ENCODE peak calls at places on chromosomes 6 and 20, in seven cellular contexts. K, C, I, X, J, O and Q are unnamed samples.

GRCh38 chr6:89952696-89953095 is 58.4 kb downstream of the GJA10 start:
- DNase-seq in X (no peak), C (no peak), K (peak; percentile 75), J (no peak), O (no peak), I (no peak), Q (no peak)

GRCh38 chr20:61301995-61302525 is 50.0 kb downstream of the CDH4 start:
- DNase-seq in K (no peak), I (no peak), J (no peak), X (no peak), C (no peak), O (no peak), Q (no peak)

GRCh38 chr6:77089776-77090175 is 373.5 kb downstream of the HTR1B start:
- DNase-seq in I (no peak), J (no peak), X (no peak), O (no peak), C (no peak), K (peak; percentile 13), Q (no peak)

GRCh38 chr6:168180548-168181011 is 101.6 kb upstream of the FRMD1 start:
- DNase-seq in X (no peak), K (no peak), O (no peak), C (peak; percentile 68), J (no peak), I (peak; percentile 48), Q (peak; percentile 7)

GRCh38 chr6:80969439-80969838 is 783.0 kb downstream of the TENT5A start:
- DNase-seq in C (no peak), K (peak; percentile 19), O (no peak), J (peak; percentile 12), X (no peak), I (no peak), Q (no peak)

GRCh38 chr6:104956663-104957294 is at the start of gene LIN28B:
- DNase-seq in C (no peak), K (no peak), I (no peak), J (no peak), X (no peak), O (peak; percentile 43), Q (no peak)

GRCh38 chr6:154806804-154807203 is 73.6 kb downstream of the SCAF8 start:
- DNase-seq in K (peak; percentile 34), X (no peak), O (no peak), J (no peak), C (no peak), I (no peak), Q (no peak)

GRCh38 chr6:148890091-148890490 is 143.3 kb downstream of the UST start:
- DNase-seq in K (no peak), X (no peak), I (no peak), J (no peak), C (no peak), O (no peak), Q (no peak)

GRCh38 chr20:46592580-46593362 is 42.3 kb upstream of the OCSTAMP start:
- DNase-seq in O (peak; percentile 36), J (peak; percentile 19), K (no peak), C (no peak), I (no peak), X (no peak), Q (no peak)

GRCh38 chr6:150685860-150686259 is 86.2 kb downstream of the PLEKHG1 start:
- DNase-seq in C (no peak), O (peak; percentile 23), J (peak; percentile 39), X (no peak), I (no peak), K (peak; percentile 1), Q (peak; percentile 84)

GRCh38 chr6:43768983-43769525 is 957 bp upstream of the VEGFA start:
- DNase-seq in C (no peak), X (no peak), I (peak; percentile 80), J (no peak), O (no peak), K (peak; percentile 91), Q (peak; percentile 64)

GRCh38 chr6:125310994-125311649 is 9.4 kb upstream of the HDDC2 start:
- DNase-seq in I (no peak), O (peak; percentile 68), J (peak; percentile 55), X (no peak), K (peak; percentile 64), C (no peak), Q (peak; percentile 33)

GRCh38 chr6:163900570-163900969 is 486.1 kb downstream of the QKI start:
- DNase-seq in K (peak; percentile 33), X (no peak), O (no peak), C (no peak), I (no peak), J (no peak), Q (no peak)

GRCh38 chr6:28207244-28208179 is 17.6 kb upstream of the ZSCAN9 start:
- DNase-seq in J (no peak), K (peak; percentile 34), X (no peak), C (no peak), O (no peak), I (no peak), Q (no peak)

GRCh38 chr6:159037746-159038290 is 7.0 kb downstream of the TAGAP start:
- DNase-seq in O (no peak), J (no peak), I (no peak), K (no peak), X (no peak), C (no peak), Q (no peak)

GRCh38 chr6:150391890-150392289 is 23.1 kb downstream of the IYD start:
- DNase-seq in K (no peak), J (no peak), X (peak; percentile 76), I (no peak), C (no peak), O (no peak), Q (no peak)

GRCh38 chr6:154509421-154510143 is 903 bp downstream of the CNKSR3 start:
- DNase-seq in O (peak; percentile 44), X (peak; percentile 61), K (no peak), I (peak; percentile 79), C (peak; percentile 37), J (no peak), Q (peak; percentile 51)

GRCh38 chr20:49989234-49990065 is 6.7 kb downstream of the SNAI1 start:
- DNase-seq in J (no peak), O (no peak), K (peak; percentile 87), I (peak; percentile 90), C (no peak), X (peak; percentile 56), Q (peak; percentile 79)

GRCh38 chr20:59938696-59939051 is 1.4 kb downstream of the PPP1R3D start:
- DNase-seq in X (no peak), C (no peak), O (no peak), K (peak; percentile 23), J (no peak), I (peak; percentile 75), Q (no peak)

GRCh38 chr6:132651062-132651461 is 7.9 kb downstream of the TAAR1 start:
- DNase-seq in O (no peak), K (no peak), X (no peak), I (no peak), J (no peak), C (no peak), Q (no peak)

GRCh38 chr6:45699663-45700062 is 316.0 kb downstream of the CLIC5 start:
- DNase-seq in X (no peak), J (no peak), C (no peak), K (no peak), O (no peak), I (no peak), Q (no peak)

GRCh38 chr6:119614138-119614537 is 264.6 kb upstream of the MAN1A1 start:
- DNase-seq in C (no peak), O (no peak), I (no peak), K (no peak), J (no peak), X (no peak), Q (no peak)

GRCh38 chr20:33667245-33668086 is 723 bp downstream of the ACTL10 start:
- DNase-seq in I (peak; percentile 86), C (peak; percentile 79), X (peak; percentile 81), J (no peak), K (peak; percentile 54), O (no peak), Q (no peak)
- TF ChIP-seq POLR2A in I (no peak), C (no peak), X (no peak), J (no peak), K (no peak), O (peak; percentile 26), Q (no peak)

GRCh38 chr20:51388756-51389542 is 153.6 kb downstream of the NFATC2 start:
- DNase-seq in K (no peak), C (no peak), J (no peak), X (no peak), O (no peak), I (no peak), Q (no peak)
- H3K27ac ChIP-seq in K (no peak overlapping the region), C (peak overlapping the region; percentile 47), J (no peak overlapping the region), X (peak overlapping the region; percentile 32), O (no peak overlapping the region), I (no peak overlapping the region), Q (no peak overlapping the region)

DNA sequence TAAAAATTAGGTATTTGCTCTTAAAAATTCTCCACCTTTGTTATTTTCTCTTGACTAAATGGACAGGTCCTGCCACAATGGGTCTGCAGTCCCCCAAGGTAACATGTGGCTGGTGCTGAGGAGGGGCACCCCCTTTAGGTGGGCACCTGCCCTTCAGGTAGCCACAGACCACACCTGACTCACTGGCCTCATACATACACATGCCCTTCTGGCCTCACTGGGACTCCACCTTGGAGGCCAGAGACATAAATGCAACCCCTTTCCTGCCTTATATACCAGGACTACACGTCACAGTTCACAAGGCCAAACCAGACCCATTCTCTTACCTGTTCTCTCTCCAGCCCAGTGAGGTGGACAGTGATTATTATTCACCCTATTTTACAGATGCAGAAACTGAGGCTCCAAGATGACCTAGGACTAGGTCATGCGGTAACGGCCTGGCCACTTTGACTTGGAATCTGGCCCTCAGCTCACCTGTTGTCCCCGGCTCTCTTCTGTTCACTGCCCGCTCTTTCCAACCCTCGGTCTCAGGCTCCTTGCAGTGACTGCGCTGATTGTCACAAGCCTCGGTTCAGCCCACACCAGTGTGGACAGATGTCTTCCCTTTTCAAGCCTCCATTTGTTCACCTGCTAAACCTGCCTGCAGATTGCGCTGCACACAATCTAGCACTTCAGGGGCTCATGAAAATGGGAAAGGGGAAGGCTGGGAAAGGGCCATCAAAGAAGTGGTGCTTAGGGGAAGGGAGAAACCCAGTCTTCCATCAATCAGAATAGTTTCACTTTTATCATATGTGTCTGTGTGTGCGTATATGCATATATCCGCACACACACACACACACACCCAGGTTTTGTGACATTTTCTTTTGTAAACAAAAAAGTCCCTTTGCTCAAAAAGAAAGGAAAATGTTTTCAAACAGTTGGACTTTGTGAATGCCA is 121.7 kb downstream of the BCAS1 start:
- DNase-seq in O (no peak), C (no peak), I (no peak), J (no peak), X (no peak), K (no peak), Q (no peak)
- H3K4me3 ChIP-seq in O (no peak overlapping the region), C (no peak overlapping the region), I (no peak overlapping the region), J (no peak overlapping the region), X (no peak overlapping the region), K (no peak overlapping the region), Q (no peak overlapping the region)

DNA sequence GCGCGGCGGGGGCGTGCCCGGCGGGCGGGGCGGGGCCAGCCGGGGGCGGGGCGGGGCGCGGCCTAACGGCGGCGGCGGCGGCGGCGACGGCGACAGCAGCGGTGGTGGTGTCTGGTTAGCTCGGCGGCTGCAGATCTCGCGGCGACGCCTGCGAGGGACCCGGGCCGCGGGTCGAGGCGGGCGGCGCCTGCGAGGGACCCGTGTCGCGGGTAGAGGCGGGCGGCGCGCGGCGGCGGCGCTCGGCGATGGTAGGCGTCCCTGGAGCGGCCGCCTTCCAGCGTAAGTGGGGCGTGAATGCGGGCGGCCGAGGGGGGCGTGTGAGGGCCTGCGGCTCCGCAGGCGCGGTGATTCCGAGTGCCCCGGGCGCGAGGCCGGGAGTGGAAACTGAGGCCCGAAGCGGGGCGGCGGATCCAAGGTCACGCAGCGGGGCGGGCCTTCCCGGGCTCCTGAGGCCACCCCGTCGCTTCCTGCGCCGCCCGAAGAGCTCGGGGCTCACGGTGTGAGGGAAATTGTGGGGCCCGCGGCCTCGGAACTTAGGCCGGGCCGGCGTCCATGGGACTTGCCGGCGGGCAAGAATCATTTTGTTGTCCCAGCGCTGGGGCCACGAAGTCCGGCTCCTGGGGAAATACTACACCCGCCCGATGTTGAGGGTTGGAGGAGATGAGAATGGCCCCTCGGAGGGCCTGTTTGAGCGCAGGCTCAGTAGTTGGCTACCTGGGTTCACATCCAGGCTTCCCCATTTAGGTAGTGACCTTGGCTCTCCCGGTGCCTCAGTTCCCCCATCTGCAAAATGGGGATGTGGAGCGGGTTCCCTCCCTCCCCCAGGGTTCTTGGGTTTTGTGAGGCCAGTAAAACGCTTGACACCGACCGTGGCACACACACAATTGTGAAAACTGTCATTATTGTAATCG is at the start of gene CBFA2T2:
- DNase-seq in O (peak; percentile 34), I (peak; percentile 84), C (no peak), X (no peak), K (peak; percentile 55), J (peak; percentile 28), Q (peak; percentile 67)
- TF ChIP-seq POLR2A in O (peak; percentile 66), I (no peak), C (no peak), X (no peak), K (no peak), J (no peak), Q (no peak)